ENCODE peak calls at places on chromosomes 4 and X, in five cellular contexts. K, H, E, B and L are unnamed samples.

GRCh38 chrX:17441965-17442364 is 67.0 kb downstream of the NHS start:
- DNase-seq in K (no peak), H (no peak), E (no peak), B (no peak), L (no peak)

GRCh38 chr4:40998680-40999358 is 215.5 kb downstream of the APBB2 start:
- DNase-seq in K (no peak), H (peak; percentile 41), E (no peak), B (peak; percentile 8), L (no peak)

GRCh38 chr4:48331577-48332340 is 9.6 kb upstream of the SLAIN2 start:
- DNase-seq in K (no peak), H (peak; percentile 99), E (no peak), B (peak; percentile 30), L (no peak)

GRCh38 chr4:16674133-16674532 is 224.3 kb downstream of the LDB2 start:
- DNase-seq in K (no peak), H (no peak), E (no peak), B (peak; percentile 7), L (no peak)

GRCh38 chrX:153635788-153636668 is 11.0 kb upstream of the DUSP9 start:
- DNase-seq in K (peak; percentile 12), H (peak; percentile 47), E (peak; percentile 66), B (peak; percentile 90), L (peak; percentile 52)

GRCh38 chr4:8838911-8839431 is 32.7 kb downstream of the HMX1 start:
- DNase-seq in K (no peak), H (no peak), E (no peak), B (peak; percentile 3), L (no peak)

GRCh38 chrX:102067966-102068723 is 57.3 kb upstream of the TCEAL2 start:
- DNase-seq in K (peak; percentile 17), H (peak; percentile 59), E (peak; percentile 27), B (peak; percentile 8), L (peak; percentile 17)

GRCh38 chr4:64205376-64205775 is 203.9 kb downstream of the TECRL start:
- DNase-seq in K (no peak), H (no peak), E (no peak), B (no peak), L (no peak)

GRCh38 chrX:105648732-105649131 is 173.6 kb upstream of the NRK start:
- DNase-seq in K (no peak), H (no peak), E (no peak), B (peak; percentile 10), L (no peak)

GRCh38 chr4:166538491-166539005 is 665.5 kb downstream of the TLL1 start:
- DNase-seq in K (no peak), H (peak; percentile 75), E (no peak), B (no peak), L (no peak)